ENCODE peak calls at places on chromosome 19, in seven cellular contexts. J is esophagus squamous epithelium, R is adrenal gland, N is ovary, P is heart left ventricle, B is IMR-90, Q is tibial nerve. Y is an unnamed sample.

GRCh38 chr19:38030681-38031422 is 123.8 kb downstream of the SIPA1L3 start:
- DNase-seq in J (no peak), R (no peak), N (no peak), P (no peak), B (no peak), Q (no peak), Y (no peak)

GRCh38 chr19:14563989-14564650 is 7.7 kb downstream of the NDUFB7 start:
- DNase-seq in J (no peak), R (no peak), N (no peak), P (no peak), B (no peak), Q (no peak), Y (no peak)

GRCh38 chr19:17950310-17951150 is 16.4 kb upstream of the KCNN1 start:
- DNase-seq in J (no peak), R (no peak), N (peak; percentile 47), P (no peak), B (no peak), Q (no peak), Y (no peak)

GRCh38 chr19:1102407-1103106 is 1.2 kb upstream of the GPX4 start:
- DNase-seq in J (no peak), R (peak; percentile 87), N (peak; percentile 67), P (no peak), B (peak; percentile 100), Q (no peak), Y (peak; percentile 64)

GRCh38 chr19:28404462-28404861 is 808.5 kb downstream of the UQCRFS1 start:
- DNase-seq in J (no peak), R (no peak), N (no peak), P (no peak), B (no peak), Q (no peak), Y (no peak)

GRCh38 chr19:7346488-7346971 is 2.2 kb upstream of the ARHGEF18 start:
- DNase-seq in J (no peak), R (peak; percentile 15), N (no peak), P (no peak), B (no peak), Q (no peak), Y (no peak)

GRCh38 chr19:27972291-27973040 is 1240.5 kb downstream of the UQCRFS1 start:
- DNase-seq in J (no peak), R (no peak), N (no peak), P (no peak), B (no peak), Q (no peak), Y (no peak)

GRCh38 chr19:29484876-29485275 is 40.9 kb upstream of the VSTM2B start:
- DNase-seq in J (no peak), R (no peak), N (no peak), P (peak; percentile 4), B (no peak), Q (no peak), Y (no peak)

GRCh38 chr19:42287017-42287825 is 14.7 kb upstream of the PRR19 start:
- DNase-seq in J (no peak), R (no peak), N (peak; percentile 40), P (no peak), B (no peak), Q (no peak), Y (no peak)

GRCh38 chr19:44585371-44586141 is 27.8 kb upstream of the IGSF23 start:
- DNase-seq in J (no peak), R (no peak), N (no peak), P (no peak), B (peak; percentile 53), Q (no peak), Y (no peak)

GRCh38 chr19:18225702-18226468 is at the start of gene PDE4C:
- DNase-seq in J (no peak), R (no peak), N (peak; percentile 55), P (peak; percentile 66), B (no peak), Q (no peak), Y (no peak)

GRCh38 chr19:18420931-18421330 is 1.7 kb downstream of the SSBP4 start:
- DNase-seq in J (no peak), R (peak; percentile 41), N (peak; percentile 49), P (no peak), B (no peak), Q (no peak), Y (no peak)

GRCh38 chr19:9885077-9885552 is 50.0 kb downstream of the PIN1 start:
- DNase-seq in J (no peak), R (no peak), N (peak; percentile 20), P (peak; percentile 34), B (peak; percentile 23), Q (no peak), Y (no peak)

GRCh38 chr19:46786236-46787039 is 2.0 kb downstream of the SLC1A5 start:
- DNase-seq in J (no peak), R (peak; percentile 63), N (peak; percentile 71), P (peak; percentile 67), B (peak; percentile 83), Q (peak; percentile 53), Y (peak; percentile 67)

GRCh38 chr19:30672926-30673325 is 300.7 kb downstream of the ZNF536 start:
- DNase-seq in J (no peak), R (no peak), N (no peak), P (no peak), B (no peak), Q (no peak), Y (peak; percentile 4)
- H3K27me3 ChIP-seq in J (no peaks in the 10 kb centered on the region), R (no peaks in the 10 kb centered on the region), N (no peaks in the 10 kb centered on the region), P (peaks cover 9% of the 10 kb centered on the region), B (no peaks in the 10 kb centered on the region), Q (no peaks in the 10 kb centered on the region), Y (peaks cover 3% of the 10 kb centered on the region)

DNA sequence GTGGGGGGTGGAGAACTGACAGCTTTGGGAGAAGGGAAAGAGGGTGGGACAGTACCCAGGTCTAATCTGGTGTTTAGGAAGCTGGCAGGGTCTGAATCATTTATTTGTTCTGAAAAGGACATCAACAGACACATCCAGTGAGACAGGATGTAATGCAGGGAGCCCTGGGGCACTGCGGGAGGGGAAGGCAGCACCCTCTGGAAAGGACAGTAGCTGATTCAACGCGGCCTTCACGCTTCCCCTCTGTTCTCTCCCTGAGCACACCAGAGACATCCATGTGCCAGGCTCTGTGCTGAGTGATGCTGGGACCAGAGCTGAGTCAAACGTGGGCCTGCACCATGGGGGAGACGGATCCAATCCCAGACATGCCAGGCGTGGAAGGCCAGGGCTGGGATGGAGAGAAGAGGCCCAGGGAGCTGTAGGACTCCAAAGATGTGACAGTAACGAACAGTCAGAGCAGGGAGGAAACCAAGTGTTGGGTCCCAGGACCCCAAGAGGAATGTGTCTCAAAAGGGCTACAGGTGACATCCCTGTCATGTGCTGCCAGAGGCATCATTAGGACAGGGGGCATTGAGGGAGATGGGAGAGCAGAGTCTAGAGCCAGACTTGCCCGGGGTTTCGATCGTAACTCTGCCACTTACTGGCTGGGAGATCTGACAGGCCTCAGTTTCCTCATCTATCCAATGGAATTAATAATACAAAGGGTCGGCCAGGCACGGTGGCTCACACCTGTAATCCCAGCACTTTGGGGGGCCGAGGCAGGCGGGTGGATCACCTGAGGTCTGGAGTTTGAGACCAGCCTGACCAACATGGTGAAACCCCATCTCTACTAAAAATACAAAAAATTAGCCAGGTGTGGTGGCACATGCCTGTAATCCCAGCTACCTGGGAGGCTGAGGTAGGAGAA is 1.7 kb downstream of the ETFB start:
- DNase-seq in J (no peak), R (peak; percentile 45), N (no peak), P (no peak), B (no peak), Q (no peak), Y (no peak)
- TF ChIP-seq POLR2A in J (no peak), R (peak; percentile 35), N (no peak), P (no peak), B (no peak), Q (no peak), Y (no peak)

GRCh38 chr19:35184884-35185283 is 30.3 kb downstream of the FXYD5 start:
- DNase-seq in J (no peak), R (no peak), N (no peak), P (no peak), B (no peak), Q (no peak), Y (no peak)
- H3K4me3 ChIP-seq in J (no peak overlapping the region), R (no peak overlapping the region), N (no peak overlapping the region), P (no peak overlapping the region), B (no peak overlapping the region), Q (no peak overlapping the region), Y (no peak overlapping the region)

GRCh38 chr19:13553880-13554400 is 47.7 kb upstream of the CACNA1A start:
- DNase-seq in J (no peak), R (no peak), N (no peak), P (no peak), B (no peak), Q (no peak), Y (no peak)
- H3K27me3 ChIP-seq in J (no peaks in the 10 kb centered on the region), R (no peaks in the 10 kb centered on the region), N (no peaks in the 10 kb centered on the region), P (no peaks in the 10 kb centered on the region), B (peaks cover 29% of the 10 kb centered on the region), Q (no peaks in the 10 kb centered on the region), Y (peaks cover 46% of the 10 kb centered on the region)

DNA sequence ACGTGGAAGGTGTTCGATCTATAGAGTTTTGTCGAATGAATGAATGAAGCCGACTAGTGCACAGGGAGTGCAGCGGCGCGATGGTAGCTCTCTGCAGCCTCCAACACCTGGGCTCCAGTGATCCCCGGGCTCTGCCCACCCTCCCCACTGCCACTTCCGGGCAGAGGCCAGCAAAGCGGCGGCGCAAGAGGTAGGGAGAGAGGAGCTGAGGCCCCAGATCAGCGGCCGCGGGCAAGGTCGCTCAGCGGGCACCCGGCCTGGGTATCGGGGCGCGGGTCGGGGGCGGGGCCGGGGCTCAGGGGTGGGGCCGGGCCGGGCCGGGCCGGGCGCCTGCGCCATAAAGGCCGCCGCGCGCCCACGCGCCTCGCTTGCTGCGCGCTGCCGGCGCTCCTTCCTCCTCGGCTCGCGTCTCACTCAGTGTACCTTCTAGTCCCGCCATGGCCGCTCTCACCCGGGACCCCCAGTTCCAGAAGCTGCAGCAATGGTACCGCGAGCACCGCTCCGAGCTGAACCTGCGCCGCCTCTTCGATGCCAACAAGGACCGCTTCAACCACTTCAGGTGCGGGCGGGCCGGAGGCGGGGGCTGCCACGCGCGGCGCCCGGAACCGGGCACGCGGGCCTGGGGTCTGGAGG is at the start of gene GPI:
- DNase-seq in J (no peak), R (peak; percentile 77), N (peak; percentile 66), P (peak; percentile 75), B (peak; percentile 24), Q (peak; percentile 24), Y (peak; percentile 69)
- TF ChIP-seq POLR2A in J (no peak), R (peak; percentile 64), N (no peak), P (no peak), B (peak; percentile 61), Q (peak; percentile 30), Y (no peak)